ENCODE peak calls at places on chromosome 10, in four cellular contexts. One of them, this sample, is unnamed.

GRCh38 chr10:61758440-61758839 is 95.7 kb downstream of the CABCOCO1 start:
- DNase-seq in Peyer's patch: no peak
- DNase-seq in NCI-H146: no peak
- DNase-seq in C1 segment of cervical spinal cord: no peak
- DNase-seq in this sample: no peak

GRCh38 chr10:125397608-125398007 is 237.2 kb upstream of the CTBP2 start:
- DNase-seq in C1 segment of cervical spinal cord: no peak
- DNase-seq in NCI-H146: no peak
- DNase-seq in Peyer's patch: no peak
- DNase-seq in this sample: no peak

GRCh38 chr10:130580975-130581374 is 444.8 kb downstream of the GLRX3 start:
- DNase-seq in NCI-H146: no peak
- DNase-seq in C1 segment of cervical spinal cord: no peak
- DNase-seq in Peyer's patch: no peak
- DNase-seq in this sample: no peak

GRCh38 chr10:111986079-111986478 is 197.5 kb downstream of the GPAM start:
- DNase-seq in Peyer's patch: no peak
- DNase-seq in C1 segment of cervical spinal cord: no peak
- DNase-seq in NCI-H146: no peak
- DNase-seq in this sample: no peak

GRCh38 chr10:109875151-109875568 is 48.2 kb downstream of the XPNPEP1 start:
- DNase-seq in Peyer's patch: no peak
- DNase-seq in C1 segment of cervical spinal cord: no peak
- DNase-seq in NCI-H146: no peak
- DNase-seq in this sample: no peak

GRCh38 chr10:29651767-29652166 is 17.0 kb upstream of the SVIL start:
- DNase-seq in NCI-H146: no peak
- DNase-seq in Peyer's patch: no peak
- DNase-seq in C1 segment of cervical spinal cord: no peak
- DNase-seq in this sample: no peak

GRCh38 chr10:55629792-55630490 is 731.1 kb downstream of the ZWINT start:
- DNase-seq in NCI-H146: no peak
- DNase-seq in Peyer's patch: no peak
- DNase-seq in C1 segment of cervical spinal cord: peak; percentile 3
- DNase-seq in this sample: no peak

GRCh38 chr10:132471484-132471883 is 66.1 kb upstream of the INPP5A start:
- DNase-seq in NCI-H146: no peak
- DNase-seq in C1 segment of cervical spinal cord: no peak
- DNase-seq in Peyer's patch: no peak
- DNase-seq in this sample: no peak

GRCh38 chr10:119989966-119990365 is 97.4 kb downstream of the SEC23IP start:
- DNase-seq in NCI-H146: no peak
- DNase-seq in Peyer's patch: no peak
- DNase-seq in C1 segment of cervical spinal cord: no peak
- DNase-seq in this sample: no peak